ENCODE peak calls at places on chromosomes 12 and 14, in ten cellular contexts. A is naive thymus-derived CD4-positive, alpha-beta T cell; Z is stimulated activated CD8-positive, alpha-beta memory T cell treated with anti-CD3 and anti-CD28 coated beads, Interleukin-12 subunit alpha, Interleukin-12 subunit beta, amount 100 ng/mL, for 1 hour; C is NCI-H510A treated with DMSO at 0.1 percent for 48 hours; T is H54; J is AG09309; E is GF-D8; B is HFFc6; U is CD8-positive, alpha-beta memory T cell; F is occipital lobe. Q is an unnamed sample.

GRCh38 chr12:12123209-12123608 is 52.5 kb downstream of the BCL2L14 start:
- DNase-seq in Z (no peak), F (no peak), T (no peak), J (no peak), U (no peak), E (no peak), B (no peak), A (no peak), C (no peak), Q (no peak)

GRCh38 chr12:108122644-108123043 is 6.4 kb upstream of the WSCD2 start:
- DNase-seq in Z (no peak), F (no peak), A (no peak), B (no peak), C (no peak), T (no peak), E (no peak), J (no peak), U (no peak), Q (no peak)

GRCh38 chr12:47396902-47397663 is 308.7 kb downstream of the RPAP3 start:
- DNase-seq in J (no peak), Z (no peak), T (no peak), E (no peak), B (no peak), U (no peak), C (no peak), A (no peak), F (no peak), Q (no peak)

GRCh38 chr12:131734336-131735152 is 23.7 kb downstream of the SFSWAP start:
- DNase-seq in F (no peak), Z (no peak), T (no peak), E (no peak), B (no peak), U (no peak), C (no peak), A (no peak), J (no peak), Q (no peak)

GRCh38 chr14:36997843-36998242 is 174.6 kb downstream of the SLC25A21 start:
- DNase-seq in A (no peak), Z (no peak), U (no peak), C (no peak), T (no peak), B (no peak), F (no peak), E (no peak), J (no peak), Q (no peak)

GRCh38 chr14:56378474-56378873 is 201.1 kb upstream of the TMEM260 start:
- DNase-seq in J (peak), A (no peak), T (no peak), C (no peak), U (no peak), Z (no peak), F (no peak), B (peak), E (no peak), Q (no peak)

GRCh38 chr14:63388766-63389431 is 70.2 kb upstream of the GPHB5 start:
- DNase-seq in J (peak), E (no peak), B (peak), F (no peak), A (peak), U (peak), Z (peak), C (peak), T (peak), Q (peak)

GRCh38 chr12:15789215-15790171 is at the start of gene EPS8:
- DNase-seq in T (peak), Z (peak), E (peak), A (peak), B (peak), C (peak), F (peak), J (peak), U (peak), Q (peak)

GRCh38 chr12:123102781-123103503 is 47.9 kb downstream of the PITPNM2 start:
- DNase-seq in E (no peak), Z (no peak), U (no peak), T (no peak), A (no peak), C (no peak), J (no peak), B (no peak), F (no peak), Q (no peak)

Q was measured in HL-60.